ENCODE peak calls at places on chromosomes 6 and 20, in six cellular contexts. L, X, E, F, Q and Y are unnamed samples.

GRCh38 chr20:57266251-57267157 is at the start of gene BMP7:
- DNase-seq in L (no peak), X (no peak), E (peak), F (no peak), Q (no peak), Y (no peak)

GRCh38 chr20:58795181-58795922 is 55.4 kb downstream of the GNAS-AS1 start:
- DNase-seq in L (no peak), X (no peak), E (no peak), F (no peak), Q (no peak), Y (no peak)

GRCh38 chr6:88368071-88368787 is 202.1 kb upstream of the CNR1 start:
- DNase-seq in L (no peak), X (no peak), E (no peak), F (no peak), Q (no peak), Y (no peak)

GRCh38 chr6:18264338-18265098 is at the start of gene DEK:
- DNase-seq in L (peak), X (peak), E (peak), F (peak), Q (peak), Y (no peak)

GRCh38 chr6:78605909-78606446 is 261.4 kb upstream of the IRAK1BP1 start:
- DNase-seq in L (no peak), X (no peak), E (no peak), F (peak), Q (no peak), Y (no peak)

GRCh38 chr20:13141541-13141940 is 79.5 kb upstream of the ISM1 start:
- DNase-seq in L (no peak), X (no peak), E (no peak), F (no peak), Q (no peak), Y (no peak)

GRCh38 chr6:112562348-112563220 is 215.5 kb downstream of the RFPL4B start:
- DNase-seq in L (no peak), X (no peak), E (no peak), F (no peak), Q (no peak), Y (no peak)

GRCh38 chr20:3819413-3820047 is 817 bp upstream of the AP5S1 start:
- DNase-seq in L (no peak), X (peak), E (no peak), F (no peak), Q (no peak), Y (peak)

GRCh38 chr6:113893866-113894265 is 36.7 kb downstream of the MARCKS start:
- DNase-seq in L (no peak), X (no peak), E (no peak), F (peak), Q (no peak), Y (no peak)

GRCh38 chr6:152380351-152380767 is 256.8 kb downstream of the SYNE1 start:
- DNase-seq in L (no peak), X (no peak), E (no peak), F (peak), Q (no peak), Y (no peak)

GRCh38 chr6:111480988-111481830 is 1.8 kb downstream of the REV3L start:
- DNase-seq in L (no peak), X (no peak), E (no peak), F (peak), Q (no peak), Y (no peak)

GRCh38 chr6:104957301-104958177 is 632 bp downstream of the LIN28B start:
- DNase-seq in L (no peak), X (no peak), E (peak), F (no peak), Q (no peak), Y (no peak)

GRCh38 chr20:43364001-43364400 is 93.7 kb upstream of the SRSF6 start:
- DNase-seq in L (no peak), X (no peak), E (no peak), F (no peak), Q (no peak), Y (no peak)

GRCh38 chr20:43361526-43361925 is 96.2 kb upstream of the SRSF6 start:
- DNase-seq in L (no peak), X (no peak), E (no peak), F (no peak), Q (no peak), Y (no peak)

GRCh38 chr20:43360016-43360415 is 97.7 kb upstream of the SRSF6 start:
- DNase-seq in L (no peak), X (no peak), E (no peak), F (no peak), Q (no peak), Y (no peak)

GRCh38 chr20:43363506-43363905 is 94.2 kb upstream of the SRSF6 start:
- DNase-seq in L (no peak), X (no peak), E (no peak), F (no peak), Q (no peak), Y (no peak)

DNA sequence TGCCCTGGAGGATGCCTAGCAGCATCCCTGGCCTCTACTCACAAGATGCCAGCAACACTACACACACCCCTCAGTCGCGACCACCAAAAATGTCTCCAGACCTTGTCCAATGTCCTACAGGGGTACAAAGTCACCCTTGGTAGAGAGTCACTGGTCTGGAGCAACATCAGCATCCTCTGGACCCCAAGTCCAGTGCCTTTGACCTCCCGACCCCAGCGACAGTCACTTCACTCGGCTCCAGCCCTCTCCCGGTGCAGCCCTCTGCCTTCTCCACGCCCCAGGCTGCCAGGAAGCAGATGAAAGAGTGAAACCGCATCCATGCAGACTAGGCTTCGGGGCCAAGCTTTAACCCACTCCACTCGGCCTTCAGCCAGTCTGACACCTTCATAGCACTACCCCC is 92.0 kb upstream of the SRSF6 start:
- DNase-seq in L (no peak), X (no peak), E (no peak), F (no peak), Q (no peak), Y (no peak)
- H3K27ac ChIP-seq in L (no peak), X (no peak), E (no peak), F (no peak), Q (no peak), Y (no peak)

GRCh38 chr6:109008951-109009760 is 85.5 kb downstream of the SESN1 start:
- DNase-seq in L (peak), X (peak), E (peak), F (peak), Q (peak), Y (peak)
- TF ChIP-seq POLR2AphosphoS5 in L (peak), X (peak), E (peak), F (peak), Q (peak), Y (no peak)

GRCh38 chr20:49283176-49283702 is 5.4 kb upstream of the ZNFX1 start:
- DNase-seq in L (no peak), X (no peak), E (no peak), F (no peak), Q (no peak), Y (no peak)
- H3K4me3 ChIP-seq in L (peak), X (peak), E (peak), F (peak), Q (peak), Y (no peak)

DNA sequence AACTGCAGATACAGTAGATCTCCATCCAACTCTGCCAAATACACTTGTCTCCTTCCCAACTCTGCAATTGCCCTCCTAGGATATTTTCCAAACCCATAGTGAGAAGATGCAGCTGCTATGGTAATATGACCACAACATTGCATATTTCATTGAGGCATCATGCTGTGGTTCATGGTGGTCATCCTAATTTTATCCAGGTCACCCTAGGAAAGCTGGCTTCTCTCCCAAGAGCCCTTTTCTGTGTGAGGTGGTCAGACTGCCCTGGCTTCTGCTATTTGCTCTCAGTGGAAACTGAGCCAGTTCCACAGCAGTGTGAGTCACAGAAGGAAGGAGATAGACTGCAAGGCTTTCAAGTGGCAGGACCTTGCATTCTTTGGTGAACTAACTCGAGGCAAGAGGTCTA is 5.5 kb downstream of the OGFRL1 start:
- DNase-seq in L (no peak), X (no peak), E (no peak), F (peak), Q (no peak), Y (no peak)
- H3K27ac ChIP-seq in L (peak), X (no peak), E (no peak), F (no peak), Q (no peak), Y (peak)

GRCh38 chr20:60810561-60810960 is 441.5 kb upstream of the CDH4 start:
- DNase-seq in L (no peak), X (no peak), E (no peak), F (no peak), Q (no peak), Y (no peak)
- TF ChIP-seq POLR2AphosphoS5 in L (no peak), X (no peak), E (no peak), F (no peak), Q (no peak), Y (no peak)

GRCh38 chr20:21106171-21106694 is at the start of gene LINC00237:
- DNase-seq in L (no peak), X (no peak), E (peak), F (no peak), Q (no peak), Y (no peak)

GRCh38 chr20:21104921-21105320 is 1.2 kb downstream of the LINC00237 start:
- DNase-seq in L (no peak), X (no peak), E (peak), F (no peak), Q (no peak), Y (no peak)

GRCh38 chr20:21103582-21104465 is 2.3 kb downstream of the LINC00237 start:
- DNase-seq in L (no peak), X (no peak), E (peak), F (no peak), Q (no peak), Y (no peak)

GRCh38 chr20:21104466-21104761 is 1.7 kb downstream of the LINC00237 start:
- DNase-seq in L (no peak), X (no peak), E (peak), F (no peak), Q (no peak), Y (no peak)

GRCh38 chr20:21105429-21106170 is 558 bp downstream of the LINC00237 start:
- DNase-seq in L (no peak), X (no peak), E (peak), F (no peak), Q (no peak), Y (no peak)
- H3K4me3 ChIP-seq in L (peak), X (peak), E (peak), F (no peak), Q (peak), Y (no peak)

GRCh38 chr20:51093240-51093763 is 70.4 kb upstream of the KCNG1 start:
- DNase-seq in L (no peak), X (no peak), E (no peak), F (no peak), Q (no peak), Y (no peak)

GRCh38 chr20:51094221-51094620 is 71.3 kb upstream of the KCNG1 start:
- DNase-seq in L (no peak), X (no peak), E (peak), F (no peak), Q (no peak), Y (no peak)

GRCh38 chr20:51089840-51090239 is 66.9 kb upstream of the KCNG1 start:
- DNase-seq in L (no peak), X (no peak), E (no peak), F (no peak), Q (no peak), Y (no peak)

GRCh38 chr20:51091564-51092195 is 68.8 kb upstream of the KCNG1 start:
- DNase-seq in L (no peak), X (no peak), E (peak), F (no peak), Q (no peak), Y (no peak)

DNA sequence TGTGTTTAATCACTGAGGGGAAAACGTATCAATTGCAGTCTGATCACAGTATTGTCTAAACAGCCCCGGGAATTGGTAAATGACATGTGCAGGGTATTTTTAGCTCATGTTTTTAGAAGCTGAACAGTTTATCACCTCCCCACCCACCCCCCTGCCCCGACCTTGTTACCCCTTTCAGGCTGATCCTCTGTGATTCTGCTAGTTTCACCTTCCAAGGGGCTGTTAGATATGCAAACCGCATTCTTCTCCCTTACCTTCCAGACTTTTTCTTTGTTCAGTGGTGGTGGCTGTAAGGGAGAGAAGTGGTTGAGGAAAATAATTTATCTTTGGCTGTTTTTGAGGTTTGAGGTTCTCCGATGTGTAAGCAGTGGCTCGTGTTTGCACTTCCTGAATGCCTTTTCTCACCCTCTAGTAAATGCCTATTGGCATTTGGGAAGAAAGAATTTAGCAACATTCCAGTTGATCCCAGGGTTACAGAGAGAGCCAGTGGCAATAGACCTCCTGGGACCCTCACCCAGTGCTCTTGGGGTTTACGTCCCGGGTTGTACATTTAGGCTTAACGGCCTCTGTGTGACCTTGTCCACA is 69.4 kb upstream of the KCNG1 start:
- DNase-seq in L (no peak), X (no peak), E (peak), F (no peak), Q (no peak), Y (no peak)
- H3K27ac ChIP-seq in L (no peak), X (no peak), E (peak), F (no peak), Q (no peak), Y (no peak)

GRCh38 chr6:167651251-167652041 is 175.3 kb upstream of the AFDN start:
- DNase-seq in L (no peak), X (peak), E (no peak), F (no peak), Q (no peak), Y (no peak)

GRCh38 chr6:167652042-167652700 is 174.5 kb upstream of the AFDN start:
- DNase-seq in L (no peak), X (peak), E (no peak), F (no peak), Q (no peak), Y (no peak)

GRCh38 chr6:167649486-167649885 is 177.2 kb upstream of the AFDN start:
- DNase-seq in L (no peak), X (peak), E (no peak), F (no peak), Q (no peak), Y (no peak)

GRCh38 chr6:167652701-167653095 is 174.0 kb upstream of the AFDN start:
- DNase-seq in L (no peak), X (peak), E (no peak), F (peak), Q (no peak), Y (no peak)

GRCh38 chr6:167650730-167651129 is 176.0 kb upstream of the AFDN start:
- DNase-seq in L (no peak), X (peak), E (no peak), F (no peak), Q (no peak), Y (no peak)
- TF ChIP-seq POLR2AphosphoS5 in L (no peak), X (no peak), E (no peak), F (no peak), Q (no peak), Y (no peak)

GRCh38 chr20:14888172-14888571 is 550.8 kb upstream of the FLRT3 start:
- DNase-seq in L (no peak), X (no peak), E (no peak), F (no peak), Q (no peak), Y (no peak)

GRCh38 chr20:14885661-14886060 is 548.2 kb upstream of the FLRT3 start:
- DNase-seq in L (no peak), X (no peak), E (no peak), F (no peak), Q (no peak), Y (no peak)

GRCh38 chr20:14892782-14893181 is 555.4 kb upstream of the FLRT3 start:
- DNase-seq in L (no peak), X (no peak), E (no peak), F (no peak), Q (no peak), Y (no peak)

GRCh38 chr20:14889503-14890125 is 552.2 kb upstream of the FLRT3 start:
- DNase-seq in L (no peak), X (no peak), E (no peak), F (no peak), Q (no peak), Y (no peak)

DNA sequence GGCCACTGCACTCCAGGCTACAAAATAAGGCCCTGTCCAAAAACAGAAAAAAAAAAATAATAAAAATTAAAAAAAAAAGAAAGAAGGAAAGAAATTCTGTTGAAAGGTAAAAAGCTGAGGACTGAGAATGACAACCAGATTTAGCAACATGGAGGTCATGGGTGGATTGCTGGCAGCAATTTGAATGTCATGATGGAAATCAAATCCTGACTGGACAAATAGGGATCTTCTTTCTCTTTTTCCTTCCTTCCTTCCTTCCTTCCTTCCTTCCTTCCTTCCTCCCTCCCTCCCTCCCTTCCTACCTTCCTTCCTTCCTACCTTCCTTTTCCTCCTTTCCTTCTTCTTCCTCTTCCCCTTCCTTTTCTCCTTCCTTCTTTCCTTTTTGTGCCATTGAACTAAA is 553.3 kb upstream of the FLRT3 start:
- DNase-seq in L (no peak), X (no peak), E (no peak), F (no peak), Q (no peak), Y (no peak)
- H3K4me3 ChIP-seq in L (no peak), X (no peak), E (no peak), F (no peak), Q (no peak), Y (no peak)

GRCh38 chr6:43630980-43631619 is 2.0 kb upstream of the GTPBP2 start:
- DNase-seq in L (no peak), X (no peak), E (no peak), F (no peak), Q (no peak), Y (no peak)
- H3K27ac ChIP-seq in L (no peak), X (no peak), E (no peak), F (no peak), Q (no peak), Y (peak)